ENCODE peak calls at places on chromosome 19, in four cellular contexts. T is uterus, O is right cardiac atrium, D is cardiac muscle cell. Z is an unnamed sample. For H3K4me1, the result is how much of the 10 kb centered on the place peaks cover.

GRCh38 chr19:8334458-8335342 is 8.4 kb downstream of the KANK3 start:
- DNase-seq in D (peak), O (peak), T (no peak), Z (peak)

GRCh38 chr19:36420961-36421748 is 2.7 kb upstream of the ZFP82 start:
- DNase-seq in D (peak), T (peak), O (peak), Z (peak)

GRCh38 chr19:11375143-11375948 is 880 bp downstream of the SWSAP1 start:
- DNase-seq in T (peak), O (peak), D (no peak), Z (peak)

GRCh38 chr19:8307965-8308866 is at the start of gene CD320:
- DNase-seq in T (peak), D (peak), O (peak), Z (peak)

GRCh38 chr19:13986348-13986904 is 19.7 kb downstream of the RFX1 start:
- DNase-seq in T (peak), O (peak), D (peak), Z (peak)

GRCh38 chr19:39160523-39160861 is 34.9 kb downstream of the PAK4 start:
- DNase-seq in O (peak), D (peak), T (no peak), Z (no peak)

GRCh38 chr19:51703655-51704515 is 10.8 kb downstream of the SPACA6 start:
- DNase-seq in T (peak), O (peak), D (peak), Z (peak)

GRCh38 chr19:41427647-41428480 is 690 bp upstream of the B3GNT8 start:
- DNase-seq in O (peak), D (peak), T (peak), Z (peak)

GRCh38 chr19:4678881-4679379 is 8.8 kb upstream of the MYDGF start:
- DNase-seq in D (no peak), O (peak), T (peak), Z (no peak)

GRCh38 chr19:36113895-36114762 is 546 bp downstream of the POLR2I start:
- DNase-seq in O (no peak), T (no peak), D (peak), Z (no peak)

GRCh38 chr19:50500060-50500752 is 10.8 kb downstream of the JOSD2 start:
- DNase-seq in O (peak), T (no peak), D (no peak), Z (no peak)

GRCh38 chr19:45515081-45515624 is 7.9 kb downstream of the VASP start:
- DNase-seq in T (no peak), O (peak), D (no peak), Z (no peak)

GRCh38 chr19:45137179-45137761 is 23.5 kb downstream of the NKPD1 start:
- DNase-seq in D (peak), O (peak), T (no peak), Z (no peak)

GRCh38 chr19:10418281-10419199 is 1.8 kb upstream of the PDE4A start:
- DNase-seq in D (peak), O (no peak), T (no peak), Z (no peak)

GRCh38 chr19:30339624-30340525 is 32.3 kb upstream of the ZNF536 start:
- DNase-seq in T (no peak), D (no peak), O (no peak), Z (peak)

GRCh38 chr19:19461306-19461670 is 54.1 kb downstream of the TSSK6 start:
- DNase-seq in D (no peak), T (no peak), O (no peak), Z (no peak)

GRCh38 chr19:7917292-7918061 is 2.7 kb upstream of the SNAPC2 start:
- DNase-seq in T (peak), O (peak), D (peak), Z (no peak)

GRCh38 chr19:49954092-49954825 is 6.7 kb downstream of the SIGLEC11 start:
- DNase-seq in O (no peak), D (peak), T (no peak), Z (no peak)

GRCh38 chr19:58558066-58558622 is at the start of gene UBE2M:
- DNase-seq in O (peak), D (no peak), T (peak), Z (no peak)
- H3K27ac ChIP-seq in O (peak), D (peak), T (peak), Z (peak)

GRCh38 chr19:2041686-2042484 is 9.2 kb downstream of the MKNK2 start:
- DNase-seq in D (peak), O (peak), T (peak), Z (peak)

GRCh38 chr19:2039959-2040646 is 10.9 kb downstream of the MKNK2 start:
- DNase-seq in O (no peak), T (no peak), D (no peak), Z (peak)

GRCh38 chr19:2041436-2041685 is 9.7 kb downstream of the MKNK2 start:
- DNase-seq in O (no peak), D (no peak), T (no peak), Z (no peak)

GRCh38 chr19:2039082-2039958 is 11.7 kb downstream of the MKNK2 start:
- DNase-seq in D (no peak), O (no peak), T (no peak), Z (peak)

GRCh38 chr19:2040647-2041435 is 10.2 kb downstream of the MKNK2 start:
- DNase-seq in D (no peak), O (no peak), T (no peak), Z (peak)
- H3K4me1 ChIP-seq in D (under half), O (under half), T (under half), Z (under half)

DNA sequence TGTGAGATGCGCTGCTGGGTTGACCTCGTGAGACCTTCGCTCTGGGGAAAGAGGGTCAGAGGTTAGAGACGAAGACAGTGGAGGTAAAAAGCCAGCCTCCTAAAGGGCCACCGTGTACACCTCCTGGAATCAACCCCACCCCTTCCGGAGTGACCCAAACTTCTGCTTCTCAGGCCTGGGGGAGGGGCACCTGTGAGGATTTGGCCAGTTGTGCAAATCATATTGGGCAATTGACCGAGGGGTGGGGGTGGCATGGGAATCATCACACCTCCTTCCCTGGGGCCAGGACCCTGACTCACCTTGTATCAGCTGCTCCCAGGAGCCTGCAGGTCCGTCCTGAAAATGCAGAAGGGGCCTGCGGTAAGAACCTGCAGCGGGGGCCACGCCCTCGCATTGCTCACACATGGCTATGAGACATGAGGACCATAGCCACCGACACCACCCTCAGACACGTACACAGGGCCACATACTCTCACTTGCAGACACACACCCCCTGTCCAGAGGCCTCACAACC is 2.8 kb downstream of the TNFSF14 start:
- DNase-seq in T (no peak), D (no peak), O (no peak), Z (peak)
- H3K27ac ChIP-seq in T (no peak), D (no peak), O (no peak), Z (no peak)

DNA sequence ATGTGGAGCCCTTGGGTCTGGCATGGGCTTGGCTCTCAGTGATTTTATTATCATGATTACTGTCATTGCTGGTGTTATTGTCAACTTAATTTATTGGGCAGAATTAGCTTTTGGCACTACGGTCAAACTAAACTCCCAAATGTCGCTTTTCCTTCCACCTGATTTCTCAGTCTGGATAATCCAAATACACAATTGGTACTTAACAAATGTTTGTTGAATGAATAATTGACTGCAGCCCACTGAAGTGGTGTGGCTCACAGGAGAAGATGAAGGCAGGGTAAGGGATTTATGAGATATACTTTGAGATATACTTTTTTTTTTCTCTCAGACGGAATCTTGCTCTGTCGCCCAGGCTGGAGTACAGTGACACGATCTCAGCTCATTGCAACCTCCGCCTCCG is 1.5 kb downstream of the COLGALT1 start:
- DNase-seq in O (no peak), D (no peak), T (no peak), Z (no peak)
- H3K4me1 ChIP-seq in O (under half), D (under half), T (under half), Z (under half)

GRCh38 chr19:46716672-46717033 is 261 bp downstream of the PRKD2 start:
- DNase-seq in D (no peak), T (no peak), O (no peak), Z (no peak)
- H3K27ac ChIP-seq in D (peak), T (peak), O (peak), Z (peak)

Z was measured in upper lobe of left lung.